ENCODE peak calls at places on chromosomes 12 and 14, in nine cellular contexts. V is stomach, Y is HCT116, C is A549, W is uterus, R is body of pancreas, M is endothelial cell of umbilical vein, S is thyroid gland, L is esophagus squamous epithelium. J is an unnamed sample. For H3K4me1, the result is how much of the 10 kb centered on the place peaks cover.

GRCh38 chr12:106913456-106913855 is 42.3 kb upstream of the TMEM263 start:
- DNase-seq in R (no peak), L (no peak), W (no peak), V (no peak), M (no peak), C (no peak), Y (no peak), S (no peak), J (no peak)

GRCh38 chr12:120394483-120395367 is 25.8 kb upstream of the MSI1 start:
- DNase-seq in C (no peak), M (no peak), V (peak), L (no peak), S (peak), W (no peak), R (peak), Y (no peak), J (no peak)

GRCh38 chr12:50933459-50934124 is 18.8 kb upstream of the HIGD1C start:
- DNase-seq in M (no peak), W (no peak), V (no peak), L (no peak), Y (no peak), C (no peak), S (no peak), R (no peak), J (no peak)

GRCh38 chr12:8065991-8066594 is at the start of gene C3AR1:
- DNase-seq in M (peak), W (no peak), S (no peak), R (no peak), Y (no peak), C (no peak), V (no peak), L (no peak), J (no peak)

GRCh38 chr12:8785499-8785898 is 36.9 kb upstream of the A2ML1 start:
- DNase-seq in Y (no peak), V (no peak), L (no peak), C (no peak), R (no peak), M (no peak), S (no peak), W (no peak), J (no peak)

GRCh38 chr12:119363037-119363436 is 28.5 kb downstream of the CCDC60 start:
- DNase-seq in L (no peak), Y (no peak), R (no peak), W (no peak), C (no peak), V (no peak), M (no peak), S (no peak), J (no peak)

GRCh38 chr14:68140111-68140741 is 320.6 kb downstream of the RAD51B start:
- DNase-seq in C (peak), M (peak), L (no peak), V (peak), R (peak), S (peak), W (peak), Y (peak), J (peak)

GRCh38 chr12:73262788-73263381 is 990.7 kb downstream of the TRHDE start:
- DNase-seq in M (no peak), R (no peak), S (no peak), V (no peak), W (no peak), Y (no peak), L (no peak), C (no peak), J (no peak)

GRCh38 chr12:116675339-116676107 is 62.3 kb downstream of the SPRING1 start:
- DNase-seq in V (no peak), L (no peak), R (no peak), S (no peak), M (peak), W (no peak), Y (no peak), C (no peak), J (no peak)

GRCh38 chr12:118641249-118641648 is 264.9 kb downstream of the SUDS3 start:
- DNase-seq in W (no peak), Y (no peak), C (no peak), V (no peak), R (no peak), L (no peak), M (no peak), S (no peak), J (no peak)

DNA sequence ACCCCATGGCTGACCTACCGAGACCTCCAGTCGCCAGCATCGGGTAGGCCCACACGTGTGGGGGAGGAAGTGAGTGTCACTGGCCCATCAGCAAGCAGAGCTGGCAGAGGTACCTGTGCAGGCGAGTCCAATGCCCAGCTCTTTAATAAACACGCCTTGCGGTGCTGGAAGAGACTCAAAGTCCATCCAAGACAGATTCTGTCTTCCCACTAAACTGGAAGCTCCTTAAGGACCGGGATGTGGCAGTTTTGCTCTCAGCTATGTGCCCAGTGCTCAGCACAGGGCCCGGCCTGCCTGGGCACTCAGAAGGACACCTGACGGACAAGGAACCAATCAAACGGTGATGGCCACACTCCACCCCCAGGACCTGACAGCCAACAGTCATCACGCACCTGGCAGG is 65.0 kb downstream of the ITPK1 start:
- DNase-seq in M (no peak), L (no peak), W (no peak), S (no peak), C (no peak), Y (no peak), V (no peak), R (peak), J (no peak)
- TF ChIP-seq POLR2A in M (no peak), L (no peak), W (no peak), S (no peak), C (no peak), Y (no peak), V (no peak), R (no peak), J (no peak)

DNA sequence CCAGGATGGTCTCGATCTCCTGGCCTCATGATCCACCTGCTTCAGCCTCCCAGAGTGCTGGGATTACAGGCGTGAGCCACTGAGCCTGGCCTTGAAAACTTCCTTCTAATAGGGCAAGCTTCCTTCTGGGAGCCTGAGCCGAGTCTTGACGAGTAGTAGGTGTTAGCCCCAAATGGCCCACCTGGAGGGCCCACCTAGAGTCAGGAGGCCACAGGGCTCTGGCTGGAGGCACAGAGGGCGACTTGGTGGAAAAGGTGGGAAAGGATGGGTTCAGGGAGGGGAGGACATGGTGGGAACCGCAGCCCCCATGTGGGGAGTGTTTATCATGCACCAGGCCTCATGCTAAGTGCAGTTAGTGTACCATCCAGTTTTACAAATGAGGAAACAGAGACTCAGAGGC is 3.0 kb upstream of the LRP1-AS start:
- DNase-seq in S (no peak), W (no peak), M (no peak), R (no peak), L (no peak), V (no peak), C (no peak), Y (no peak), J (no peak)
- H3K4me1 ChIP-seq in S (under half), W (under half), M (under half), R (under half), L (half or more), V (half or more), C (under half), Y (under half), J (under half)

GRCh38 chr12:122363782-122364181 is 58.7 kb downstream of the CLIP1 start:
- DNase-seq in C (no peak), V (no peak), R (no peak), W (no peak), S (no peak), L (no peak), Y (no peak), M (no peak), J (peak)
- TF ChIP-seq CTCF in C (no peak), V (no peak), R (no peak), W (no peak), S (no peak), L (no peak), Y (no peak), M (no peak), J (no peak)

GRCh38 chr14:35121887-35122695 is at the start of the genes PPP2R3C and PRORP:
- DNase-seq in Y (peak), L (peak), R (peak), V (peak), W (peak), S (peak), M (peak), C (peak), J (peak)

GRCh38 chr14:35122696-35123387 is 490 bp downstream of the PRORP start:
- DNase-seq in M (peak), R (peak), W (no peak), V (no peak), Y (no peak), S (peak), L (no peak), C (peak), J (peak)

GRCh38 chr14:35124127-35124526 is 1.8 kb downstream of the PRORP start:
- DNase-seq in L (no peak), R (no peak), C (no peak), M (no peak), Y (no peak), S (no peak), V (no peak), W (no peak), J (no peak)

GRCh38 chr14:35123388-35123703 is 994 bp downstream of the PRORP start:
- DNase-seq in W (no peak), V (no peak), R (no peak), S (no peak), M (no peak), C (no peak), Y (no peak), L (no peak), J (no peak)

DNA sequence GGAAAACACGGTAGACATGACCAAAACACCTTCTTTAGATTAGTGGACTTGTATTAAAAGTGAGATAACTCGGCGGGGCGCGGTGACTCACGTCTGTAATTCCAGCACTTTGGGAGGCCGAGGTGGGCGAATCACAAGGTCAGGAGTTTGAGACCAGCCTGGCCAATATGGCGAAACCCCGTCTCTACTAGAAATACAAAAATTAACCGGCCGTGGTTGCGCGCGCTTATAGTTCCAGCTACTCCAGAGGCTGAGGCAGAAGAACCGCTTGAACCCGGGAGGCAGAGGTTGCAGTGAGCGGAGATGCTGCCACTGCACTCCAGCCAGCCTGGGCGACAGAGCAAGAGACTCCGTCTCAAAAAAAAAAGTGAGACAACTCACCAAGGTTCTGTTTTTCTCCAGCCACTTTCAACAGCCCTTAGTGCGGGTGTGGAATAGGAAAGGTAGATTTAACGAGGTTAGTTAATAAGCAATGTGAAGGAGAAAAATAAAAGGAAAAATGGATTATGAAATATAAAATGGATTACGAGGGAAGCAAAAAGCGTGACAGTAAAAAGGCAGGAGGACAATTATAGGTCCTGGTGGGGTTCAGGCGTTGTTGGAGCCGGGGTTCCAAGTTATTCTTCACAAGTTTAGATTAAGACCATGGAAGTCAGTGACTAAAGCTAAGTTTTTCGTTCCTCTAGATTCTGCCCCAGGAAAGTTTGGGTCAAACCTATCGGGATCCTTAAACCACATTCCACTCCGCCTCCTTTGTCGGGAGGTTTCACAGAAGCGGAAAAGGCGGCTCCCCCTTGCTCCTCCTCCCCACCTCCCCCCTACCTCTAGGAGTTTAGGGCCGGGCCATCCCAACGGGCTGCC is 534 bp downstream of the PPP2R3C start:
- DNase-seq in W (no peak), S (peak), C (peak), Y (no peak), R (peak), M (no peak), V (no peak), L (no peak), J (no peak)
- TF ChIP-seq POLR2A in W (no peak), S (no peak), C (no peak), Y (peak), R (no peak), M (no peak), V (no peak), L (peak), J (no peak)